ENCODE peak calls at places on chromosomes 4 and X, in seven cellular contexts. B, Z, W, L, F, S and I are unnamed samples.

GRCh38 chr4:13990596-13991589 is 363.4 kb upstream of the BOD1L1 start:
- DNase-seq in B (no peak), F (peak), S (peak), Z (no peak), L (no peak), W (no peak), I (no peak)

GRCh38 chrX:24294619-24295018 is 19.2 kb downstream of the SUPT20HL2 start:
- DNase-seq in L (no peak), W (peak), F (peak), S (no peak), Z (no peak), B (no peak), I (no peak)

GRCh38 chr4:108492816-108493595 is 127.4 kb upstream of the RPL34 start:
- DNase-seq in L (no peak), Z (no peak), B (no peak), F (peak), S (peak), W (peak), I (no peak)

GRCh38 chr4:23516719-23517118 is 373.1 kb downstream of the PPARGC1A start:
- DNase-seq in Z (no peak), W (no peak), L (no peak), B (no peak), S (no peak), F (no peak), I (no peak)

GRCh38 chr4:94562285-94562684 is 110.5 kb downstream of the PDLIM5 start:
- DNase-seq in F (no peak), Z (no peak), W (no peak), S (no peak), L (no peak), B (no peak), I (no peak)

GRCh38 chrX:144716187-144716586 is 531.1 kb upstream of the SPANXN1 start:
- DNase-seq in B (no peak), F (no peak), W (no peak), S (no peak), L (no peak), Z (no peak), I (no peak)

GRCh38 chr4:31100551-31100950 is 380.4 kb downstream of the PCDH7 start:
- DNase-seq in S (no peak), L (no peak), B (no peak), F (no peak), Z (no peak), W (no peak), I (no peak)

GRCh38 chrX:45619290-45619689 is 418.6 kb upstream of the DIPK2B start:
- DNase-seq in L (no peak), B (no peak), W (no peak), F (no peak), Z (no peak), S (no peak), I (no peak)

GRCh38 chrX:70117738-70118137 is 15.5 kb upstream of the IGBP1 start:
- DNase-seq in W (no peak), L (no peak), S (no peak), B (no peak), F (no peak), Z (no peak), I (no peak)

GRCh38 chrX:128457674-128458073 is 405.5 kb upstream of the ACTRT1 start:
- DNase-seq in Z (no peak), W (no peak), S (no peak), B (no peak), L (no peak), F (no peak), I (no peak)

GRCh38 chrX:68665502-68665901 is 18.0 kb downstream of the STARD8 start:
- DNase-seq in F (no peak), L (no peak), Z (no peak), W (no peak), B (no peak), S (no peak), I (no peak)

GRCh38 chrX:130524476-130525194 is 122.8 kb downstream of the RBMX2 start:
- DNase-seq in F (no peak), W (no peak), S (no peak), L (no peak), Z (no peak), B (no peak), I (no peak)

GRCh38 chr4:73705056-73705432 is 35.3 kb upstream of the CXCL8 start:
- DNase-seq in Z (no peak), W (no peak), S (no peak), B (no peak), F (no peak), L (no peak), I (no peak)

GRCh38 chr4:130077275-130077674 is 981.3 kb downstream of the C4orf33 start:
- DNase-seq in S (no peak), F (no peak), Z (no peak), L (no peak), B (no peak), W (no peak), I (no peak)

GRCh38 chr4:38105475-38105874 is 145.3 kb downstream of the PTTG2 start:
- DNase-seq in W (no peak), S (no peak), F (no peak), L (no peak), B (peak), Z (no peak), I (no peak)

GRCh38 chr4:25787891-25788331 is 74.9 kb downstream of the SEL1L3 start:
- DNase-seq in B (no peak), W (no peak), F (no peak), Z (no peak), L (no peak), S (peak), I (no peak)

GRCh38 chr4:53168237-53168636 is 197.6 kb downstream of the SCFD2 start:
- DNase-seq in B (no peak), Z (no peak), S (no peak), W (no peak), L (no peak), F (no peak), I (no peak)

GRCh38 chrX:9241427-9241826 is 207.5 kb upstream of the FAM9B start:
- DNase-seq in B (no peak), Z (no peak), F (no peak), L (no peak), S (no peak), W (no peak), I (no peak)

GRCh38 chrX:17590892-17591740 is 146.2 kb upstream of the SCML1 start:
- DNase-seq in Z (peak), B (no peak), S (peak), W (peak), L (peak), F (peak), I (peak)

GRCh38 chr4:105765690-105766407 is 57.3 kb downstream of the GSTCD start:
- DNase-seq in L (peak), Z (no peak), B (no peak), F (no peak), W (peak), S (peak), I (no peak)

GRCh38 chr4:174204194-174204831 is 79.2 kb downstream of the FBXO8 start:
- DNase-seq in L (no peak), S (no peak), F (peak), B (no peak), W (no peak), Z (no peak), I (no peak)

GRCh38 chrX:136780738-136781137 is at the start of gene ARHGEF6:
- DNase-seq in Z (no peak), S (no peak), B (no peak), W (no peak), F (no peak), L (no peak), I (no peak)

GRCh38 chr4:158209825-158210807 is at the start of gene TMEM144:
- DNase-seq in W (peak), L (peak), F (no peak), S (peak), B (no peak), Z (no peak), I (peak)

GRCh38 chrX:101191217-101191750 is 28.3 kb upstream of the DRP2 start:
- DNase-seq in F (peak), S (no peak), B (no peak), Z (no peak), W (peak), L (peak), I (no peak)

GRCh38 chr4:105996845-105997244 is 101.6 kb downstream of the NPNT start:
- DNase-seq in W (no peak), B (no peak), S (no peak), F (no peak), L (peak), Z (no peak), I (no peak)

GRCh38 chr4:34181311-34181808 is 2063.0 kb downstream of the ARAP2 start:
- DNase-seq in L (no peak), S (no peak), B (no peak), W (no peak), Z (no peak), F (no peak), I (no peak)

GRCh38 chr4:78693777-78694456 is 82.2 kb upstream of the BMP2K start:
- DNase-seq in W (no peak), S (no peak), Z (no peak), F (no peak), B (no peak), L (no peak), I (no peak)

GRCh38 chrX:6228720-6229119 is at the start of gene NLGN4X:
- DNase-seq in Z (no peak), W (no peak), L (no peak), B (no peak), F (peak), S (no peak), I (no peak)
- TF ChIP-seq POLR2AphosphoS5 in Z (no peak), W (peak), L (no peak), B (no peak), F (no peak), S (no peak), I (no peak)

DNA sequence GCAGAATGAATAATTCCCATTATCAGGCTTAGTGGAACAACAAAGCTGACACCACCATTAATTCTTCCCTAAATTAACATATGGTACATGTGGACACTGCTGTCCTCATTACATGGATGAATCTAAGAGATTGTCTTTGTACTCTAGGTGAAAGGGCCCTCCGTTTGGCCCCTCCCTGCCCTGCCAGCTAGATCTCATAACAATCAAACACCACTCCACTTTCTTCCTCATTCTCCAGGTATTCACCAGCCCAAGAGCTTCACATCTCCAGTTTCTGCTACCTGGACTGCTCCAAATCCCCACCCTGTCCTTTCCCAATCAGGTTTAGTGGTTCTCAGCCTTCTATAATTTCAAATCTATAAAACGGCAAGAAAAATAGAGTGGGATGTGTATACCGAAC is 3.8 kb downstream of the HSD17B11 start:
- DNase-seq in W (no peak), B (no peak), L (no peak), S (no peak), F (no peak), Z (no peak), I (no peak)
- TF ChIP-seq TAF1 in W (no peak), B (no peak), L (no peak), S (no peak), F (no peak), Z (no peak), I (no peak)

DNA sequence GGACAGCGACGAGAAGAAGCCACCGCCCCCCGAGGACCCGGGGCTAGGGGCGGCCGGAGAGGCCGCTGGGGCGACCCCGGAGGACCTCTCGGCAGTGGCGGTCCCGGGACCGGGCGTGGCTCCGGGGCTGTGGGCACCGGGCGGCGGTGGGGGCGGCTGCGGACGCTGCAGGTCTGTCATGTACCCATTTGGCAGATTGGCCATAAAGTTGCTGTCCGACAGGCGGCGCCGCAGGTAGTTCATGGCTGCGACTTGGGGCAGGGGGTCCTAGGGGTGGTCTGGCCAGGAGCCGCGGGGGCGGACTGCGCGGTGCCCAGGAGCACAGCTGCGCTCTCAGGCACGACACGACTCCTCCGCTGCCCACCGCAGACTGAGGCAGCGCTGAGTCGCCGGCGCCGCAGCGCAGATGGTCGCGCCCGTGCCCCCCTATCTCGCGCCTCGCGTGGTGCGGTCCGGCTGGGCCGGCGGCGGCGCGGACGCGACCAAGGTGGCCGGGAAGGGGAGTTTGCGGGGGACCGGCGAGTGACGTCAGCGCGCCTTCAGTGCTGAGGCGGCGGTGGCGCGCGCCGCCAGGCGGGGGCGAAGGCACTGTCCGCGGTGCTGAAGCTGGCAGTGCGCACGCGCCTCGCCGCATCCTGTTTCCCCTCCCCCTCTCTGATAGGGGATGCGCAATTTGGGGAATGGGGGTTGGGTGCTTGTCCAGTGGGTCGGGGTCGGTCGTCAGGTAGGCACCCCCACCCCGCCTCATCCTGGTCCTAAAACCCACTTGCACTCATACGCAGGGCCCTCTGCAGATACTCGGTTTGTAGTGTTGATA is at the start of gene SYN1:
- DNase-seq in F (peak), S (peak), L (peak), W (peak), B (no peak), Z (peak), I (peak)
- TF ChIP-seq POLR2AphosphoS5 in F (no peak), S (no peak), L (no peak), W (peak), B (no peak), Z (no peak), I (no peak)

DNA sequence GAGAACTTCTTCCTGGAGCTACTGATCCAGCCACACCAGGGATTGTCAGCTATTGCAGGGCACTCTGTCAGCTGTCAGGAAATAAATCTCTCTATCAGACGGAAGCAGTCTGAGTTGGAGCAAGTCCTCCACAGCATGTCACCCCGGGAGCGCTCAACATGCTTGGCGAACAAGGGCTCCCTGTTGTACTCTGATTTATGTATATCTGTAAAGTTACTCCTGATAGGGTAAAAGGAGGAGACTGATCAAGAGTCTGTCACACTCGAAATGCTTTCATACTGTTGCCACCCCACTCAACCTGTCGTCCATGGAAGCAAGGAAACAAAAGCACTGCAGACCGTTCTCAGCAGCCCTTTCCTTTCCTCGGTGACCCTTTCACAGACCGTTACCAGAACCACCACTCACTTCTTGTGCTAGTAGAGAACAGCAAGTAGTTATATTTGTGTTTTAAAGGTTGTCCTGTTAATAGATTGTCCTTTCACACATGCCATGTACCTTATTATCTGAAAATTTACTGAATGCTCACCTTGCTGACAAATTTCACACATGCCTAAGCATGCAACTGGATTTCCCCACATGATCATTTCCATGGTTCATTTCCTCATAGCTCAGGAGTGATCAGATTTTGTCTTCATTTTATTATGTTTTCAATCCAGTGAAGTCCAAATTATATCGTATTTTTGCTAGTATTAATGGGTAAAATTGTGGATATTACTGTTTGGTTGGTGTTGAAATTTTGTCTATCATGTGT is 2108.9 kb upstream of the TENM3 start:
- DNase-seq in Z (no peak), W (no peak), S (no peak), F (no peak), B (no peak), L (no peak), I (no peak)
- TF ChIP-seq TAF1 in Z (no peak), W (no peak), S (no peak), F (no peak), B (no peak), L (no peak), I (no peak)

GRCh38 chr4:169015237-169015636 is 5.2 kb upstream of the CBR4 start:
- DNase-seq in W (no peak), L (no peak), B (no peak), S (no peak), F (no peak), Z (no peak), I (no peak)
- TF ChIP-seq POLR2AphosphoS5 in W (no peak), L (no peak), B (no peak), S (no peak), F (no peak), Z (no peak), I (no peak)

DNA sequence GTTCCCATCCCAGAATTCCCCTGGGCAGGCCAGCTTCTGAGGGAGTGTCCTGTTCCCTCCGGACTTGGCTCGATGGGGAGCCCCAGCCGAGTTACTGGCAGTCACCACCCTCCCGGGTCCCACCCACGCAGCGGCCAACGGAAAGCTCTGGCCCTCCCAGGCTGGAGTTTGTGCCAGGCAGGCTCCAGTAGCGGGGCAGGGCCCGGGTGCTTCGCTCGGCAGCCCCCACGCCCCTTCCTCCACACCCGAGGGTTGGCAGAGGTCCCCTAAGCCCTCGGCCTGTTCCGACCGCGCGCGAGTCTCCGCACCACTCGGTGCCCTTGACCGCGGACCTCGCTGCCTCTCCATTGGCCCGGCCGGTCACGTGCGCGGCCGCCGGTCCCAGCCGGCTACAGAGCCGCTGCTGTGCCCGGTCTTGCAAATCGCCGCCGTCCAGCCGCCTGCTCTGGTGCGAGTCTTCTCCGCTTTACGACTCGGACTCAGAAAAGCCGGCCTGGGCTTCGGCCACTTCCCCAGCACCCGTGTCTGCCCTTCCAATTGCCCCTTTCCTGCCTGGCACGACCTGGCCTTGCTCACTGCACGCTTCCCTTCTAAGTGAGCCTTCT is 20.8 kb upstream of the MTM1 start:
- DNase-seq in S (no peak), Z (no peak), B (no peak), W (no peak), F (peak), L (peak), I (no peak)
- TF ChIP-seq TAF1 in S (peak), Z (no peak), B (no peak), W (peak), F (no peak), L (no peak), I (no peak)

DNA sequence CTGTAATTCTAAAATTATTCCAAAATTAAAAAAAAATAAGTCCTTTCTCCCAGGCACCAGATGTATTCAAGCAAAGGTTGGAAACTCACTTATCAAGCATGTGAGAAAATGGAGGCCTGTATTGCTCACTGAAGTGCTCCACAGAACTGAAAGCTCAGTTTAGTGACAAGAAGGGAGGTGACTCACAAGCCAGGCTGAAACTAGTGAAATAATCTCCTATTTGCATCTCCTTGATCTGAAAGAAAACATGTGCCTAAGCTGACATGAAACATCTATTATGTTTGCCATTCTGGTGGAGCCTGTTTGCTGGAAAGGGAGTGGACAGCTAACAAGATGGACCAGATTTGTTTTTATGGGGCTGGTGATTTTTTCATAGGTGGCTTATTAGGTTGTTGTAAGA is 54.0 kb upstream of the AMELX start:
- DNase-seq in S (peak), L (no peak), B (peak), Z (no peak), F (peak), W (no peak), I (no peak)
- TF ChIP-seq POLR2AphosphoS5 in S (no peak), L (no peak), B (no peak), Z (no peak), F (no peak), W (no peak), I (no peak)

DNA sequence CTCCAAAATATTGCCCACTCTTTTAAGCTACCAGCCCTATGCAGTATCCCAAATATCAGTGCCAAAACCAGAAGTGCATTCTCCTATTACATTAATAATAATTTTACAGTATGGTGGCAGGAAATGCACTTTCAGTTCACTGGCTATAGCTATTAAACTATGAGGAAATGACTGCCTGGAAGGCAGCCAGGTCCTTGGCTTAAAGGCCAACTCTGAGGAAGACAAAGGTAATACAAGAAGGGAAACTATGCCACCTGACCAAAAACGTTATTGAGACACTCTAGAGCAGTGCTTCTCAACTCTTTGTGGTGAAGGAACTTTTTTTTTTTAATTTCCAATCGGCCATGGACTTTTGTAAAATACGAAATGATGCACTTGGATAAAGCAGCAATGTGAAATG is 133.6 kb upstream of the VAMP7 start:
- DNase-seq in F (no peak), L (no peak), S (no peak), B (no peak), W (no peak), Z (no peak), I (no peak)
- TF ChIP-seq TAF1 in F (no peak), L (no peak), S (no peak), B (no peak), W (no peak), Z (no peak), I (no peak)

GRCh38 chr4:175309041-175309440 is 390.9 kb downstream of the ADAM29 start:
- DNase-seq in Z (no peak), L (no peak), F (no peak), B (no peak), W (no peak), S (no peak), I (no peak)

GRCh38 chr4:175308236-175308635 is 390.1 kb downstream of the ADAM29 start:
- DNase-seq in W (no peak), F (no peak), S (no peak), L (no peak), Z (no peak), B (no peak), I (no peak)

GRCh38 chr4:175306436-175306835 is 388.3 kb downstream of the ADAM29 start:
- DNase-seq in Z (no peak), F (no peak), B (no peak), W (no peak), L (no peak), S (no peak), I (no peak)
- TF ChIP-seq POLR2AphosphoS5 in Z (no peak), F (no peak), B (no peak), W (no peak), L (no peak), S (no peak), I (no peak)

GRCh38 chr4:2412534-2412884 is 5.9 kb downstream of the ZFYVE28 start:
- DNase-seq in Z (peak), F (no peak), S (no peak), L (no peak), B (no peak), W (no peak), I (no peak)
- TF ChIP-seq TAF1 in Z (no peak), F (no peak), S (no peak), L (no peak), B (no peak), W (no peak), I (no peak)